ENCODE peak calls at places on chromosomes 7 and 10, in eight cellular contexts. C is dorsolateral prefrontal cortex, J is endothelial cell of umbilical vein, I is ovary, F is testis, E is neural progenitor cell, L is fibroblast of lung, H is pancreas. D is an unnamed sample.
A peak's percentile ranks its signal among the peaks of the same experiment; 100 is the strongest.

GRCh38 chr7:98619450-98620321 is 2.6 kb downstream of the NPTX2 start:
- DNase-seq in I (no peak), H (peak; percentile 89), F (peak; percentile 34), E (peak; percentile 67), L (no peak), J (no peak), C (no peak), D (peak; percentile 66)

GRCh38 chr7:130351664-130352015 is 7.0 kb downstream of the CPA5 start:
- DNase-seq in L (no peak), E (peak; percentile 15), I (peak; percentile 44), J (no peak), F (no peak), C (no peak), H (no peak), D (no peak)

GRCh38 chr10:90470971-90471370 is 386.9 kb downstream of the HTR7 start:
- DNase-seq in F (no peak), E (no peak), I (no peak), L (peak; percentile 65), J (no peak), C (no peak), H (no peak), D (no peak)

GRCh38 chr10:131655101-131655849 is 245.5 kb upstream of the PPP2R2D start:
- DNase-seq in E (no peak), I (no peak), C (no peak), F (peak; percentile 12), L (no peak), H (no peak), J (no peak), D (no peak)

GRCh38 chr7:130741336-130741995 is 7.5 kb upstream of the KLF14 start:
- DNase-seq in C (no peak), L (no peak), H (no peak), F (no peak), E (no peak), I (no peak), J (no peak), D (peak; percentile 26)

GRCh38 chr10:78664929-78665525 is 403.7 kb upstream of the ZMIZ1 start:
- DNase-seq in C (no peak), H (no peak), L (peak; percentile 60), F (peak; percentile 61), J (peak; percentile 41), E (no peak), I (no peak), D (peak; percentile 56)

GRCh38 chr10:117312430-117312829 is 62.8 kb downstream of the PDZD8 start:
- DNase-seq in H (no peak), L (no peak), F (no peak), J (no peak), I (no peak), E (no peak), C (no peak), D (no peak)

GRCh38 chr7:16359201-16359600 is 62.1 kb downstream of the CRPPA start:
- DNase-seq in L (no peak), H (no peak), E (no peak), C (no peak), J (no peak), F (no peak), I (no peak), D (no peak)

GRCh38 chr7:83038787-83039186 is 123.9 kb downstream of the PCLO start:
- DNase-seq in I (no peak), E (no peak), F (no peak), H (no peak), L (peak; percentile 12), C (no peak), J (no peak), D (no peak)

GRCh38 chr10:79390057-79390456 is 42.8 kb downstream of the PPIF start:
- DNase-seq in I (no peak), J (no peak), E (no peak), F (no peak), H (no peak), C (no peak), L (no peak), D (no peak)

GRCh38 chr7:128738570-128739047 is 550 bp upstream of the CALU start:
- DNase-seq in I (no peak), H (no peak), F (peak; percentile 27), L (no peak), J (no peak), E (no peak), C (no peak), D (no peak)

GRCh38 chr10:69124558-69125121 is 662 bp downstream of the VPS26A start:
- DNase-seq in H (peak; percentile 54), F (peak; percentile 65), C (peak; percentile 12), L (peak; percentile 61), E (peak; percentile 50), J (peak; percentile 73), I (peak; percentile 42), D (peak; percentile 69)

GRCh38 chr10:31963598-31963980 is 35.0 kb upstream of the ARHGAP12 start:
- DNase-seq in I (no peak), C (no peak), L (no peak), J (no peak), H (no peak), F (no peak), E (no peak), D (no peak)

GRCh38 chr10:31959461-31960173 is 31.0 kb upstream of the ARHGAP12 start:
- DNase-seq in F (no peak), H (peak; percentile 34), I (no peak), C (no peak), E (no peak), L (no peak), J (no peak), D (no peak)

GRCh38 chr10:31962826-31963597 is 34.4 kb upstream of the ARHGAP12 start:
- DNase-seq in H (no peak), E (no peak), C (no peak), J (no peak), L (no peak), I (no peak), F (no peak), D (no peak)

GRCh38 chr10:31961675-31962074 is 33.0 kb upstream of the ARHGAP12 start:
- DNase-seq in F (no peak), H (no peak), C (no peak), E (no peak), J (no peak), L (peak; percentile 10), I (no peak), D (no peak)

DNA sequence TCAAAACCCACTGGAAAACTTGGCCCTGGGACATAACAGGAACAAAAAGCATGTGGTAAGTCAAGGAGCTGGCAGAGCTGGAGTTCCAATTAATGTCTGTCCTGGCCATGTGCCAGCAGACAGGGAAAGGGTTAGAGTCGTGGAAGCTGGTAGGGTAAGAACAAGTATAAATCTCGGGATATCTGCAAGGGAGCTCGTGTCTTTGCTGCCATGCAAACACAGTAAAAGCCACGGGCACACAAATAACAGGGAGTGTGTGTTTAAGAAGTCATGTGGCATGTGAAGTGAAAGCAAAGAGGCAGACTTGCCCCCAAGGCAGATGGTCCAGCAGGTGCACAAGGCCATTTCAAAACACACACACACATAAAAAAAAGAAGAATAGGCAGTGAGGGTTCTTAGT is 32.6 kb upstream of the ARHGAP12 start:
- DNase-seq in C (peak; percentile 9), F (no peak), H (no peak), I (no peak), J (no peak), E (no peak), L (no peak), D (no peak)
- H3K4me3 ChIP-seq in C (no peak overlapping the region), F (no peak overlapping the region), H (no peak overlapping the region), I (no peak overlapping the region), J (no peak overlapping the region), E (no peak overlapping the region), L (no peak overlapping the region), D (no peak overlapping the region)

DNA sequence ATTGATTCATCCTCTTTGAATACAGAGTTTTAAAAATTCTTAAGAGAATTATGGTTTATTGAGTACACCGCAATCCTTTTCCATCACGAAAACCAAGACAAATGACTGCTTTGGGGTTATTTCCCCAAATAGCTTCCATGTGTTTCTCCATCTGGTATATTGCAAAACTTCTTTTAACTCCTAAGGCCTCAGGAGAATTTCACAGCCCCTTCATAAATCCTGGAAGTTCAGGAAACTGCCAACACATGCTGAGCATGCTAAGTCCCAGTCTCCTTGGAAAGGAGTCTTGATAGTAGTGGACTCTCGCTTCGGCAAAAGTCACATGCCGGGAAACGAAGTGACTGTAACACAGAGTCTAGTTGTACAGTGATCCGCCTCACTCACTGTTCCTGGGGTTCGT is 88.1 kb upstream of the RSU1 start:
- DNase-seq in I (no peak), L (peak; percentile 53), J (no peak), F (no peak), C (no peak), H (no peak), E (no peak), D (no peak)
- H3K4me3 ChIP-seq in I (no peak overlapping the region), L (no peak overlapping the region), J (no peak overlapping the region), F (no peak overlapping the region), C (no peak overlapping the region), H (no peak overlapping the region), E (no peak overlapping the region), D (no peak overlapping the region)

GRCh38 chr10:31136951-31137885 is 105.6 kb upstream of the ZNF438 start:
- DNase-seq in J (peak; percentile 54), F (no peak), E (no peak), L (peak; percentile 50), H (no peak), I (no peak), C (no peak), D (no peak)
- H3K4me3 ChIP-seq in J (no peak overlapping the region), F (no peak overlapping the region), E (no peak overlapping the region), L (no peak overlapping the region), H (no peak overlapping the region), I (no peak overlapping the region), C (no peak overlapping the region), D (no peak overlapping the region)

GRCh38 chr10:30453764-30454527 is 20.0 kb downstream of the MAP3K8 start:
- DNase-seq in J (peak; percentile 10), L (no peak), I (no peak), C (no peak), F (no peak), E (no peak), H (no peak), D (no peak)
- H3K4me3 ChIP-seq in J (no peak overlapping the region), L (no peak overlapping the region), I (no peak overlapping the region), C (no peak overlapping the region), F (no peak overlapping the region), E (no peak overlapping the region), H (no peak overlapping the region), D (no peak overlapping the region)

D was measured in GM23338.